ENCODE peak calls at places on chromosomes 3 and 15, in ten cellular contexts. M is adrenal gland, N is type B pancreatic cell, D is OCI-LY7, F is activated B cell treated with CpG ODN at 0.5 μM for 24 hours, H is endothelial cell, W is H9, I is cardiac muscle cell, O is fibroblast of mammary gland, S is cardiac fibroblast. C is an unnamed sample.

GRCh38 chr15:101611007-101611406 is 41.2 kb downstream of the TM2D3 start:
- DNase-seq in M (no peak), N (no peak), D (no peak), F (no peak), H (no peak), W (no peak), I (no peak), O (no peak), S (no peak), C (no peak)

GRCh38 chr15:78425643-78426042 is 12.4 kb upstream of the IREB2 start:
- DNase-seq in M (no peak), N (no peak), D (no peak), F (no peak), H (no peak), W (no peak), I (no peak), O (no peak), S (no peak), C (no peak)

GRCh38 chr15:84685304-84685703 is 27.3 kb upstream of the NMB start:
- DNase-seq in M (peak; percentile 72), N (no peak), D (no peak), F (no peak), H (no peak), W (no peak), I (no peak), O (peak; percentile 95), S (peak; percentile 86), C (no peak)

GRCh38 chr15:35305906-35306305 is 220.8 kb upstream of the NANOGP8 start:
- DNase-seq in M (no peak), N (no peak), D (no peak), F (no peak), H (no peak), W (no peak), I (no peak), O (peak; percentile 86), S (peak; percentile 34), C (no peak)

GRCh38 chr15:59691194-59691805 is 2.2 kb upstream of the BNIP2 start:
- DNase-seq in M (no peak), N (no peak), D (peak; percentile 71), F (no peak), H (peak; percentile 23), W (no peak), I (peak; percentile 35), O (peak; percentile 57), S (peak; percentile 74), C (peak; percentile 51)

GRCh38 chr3:193572426-193572908 is 17.8 kb upstream of the ATP13A4 start:
- DNase-seq in M (peak; percentile 72), N (no peak), D (peak; percentile 62), F (no peak), H (peak; percentile 66), W (peak; percentile 72), I (peak; percentile 82), O (peak; percentile 68), S (peak; percentile 77), C (peak; percentile 58)

GRCh38 chr3:100833483-100833882 is 124.2 kb downstream of the TFG start:
- DNase-seq in M (no peak), N (no peak), D (no peak), F (no peak), H (no peak), W (no peak), I (peak; percentile 2), O (no peak), S (no peak), C (no peak)

GRCh38 chr3:14563946-14564539 is 23.9 kb upstream of the GRIP2 start:
- DNase-seq in M (no peak), N (no peak), D (no peak), F (no peak), H (no peak), W (no peak), I (no peak), O (no peak), S (no peak), C (no peak)

GRCh38 chr15:35206060-35206675 is 121.1 kb upstream of the NANOGP8 start:
- DNase-seq in M (no peak), N (no peak), D (peak; percentile 7), F (no peak), H (peak; percentile 6), W (no peak), I (no peak), O (peak; percentile 49), S (peak; percentile 4), C (peak; percentile 21)

GRCh38 chr3:171704002-171704401 is 106.3 kb downstream of the PLD1 start:
- DNase-seq in M (peak; percentile 34), N (no peak), D (peak; percentile 43), F (no peak), H (no peak), W (peak; percentile 62), I (no peak), O (peak; percentile 60), S (peak; percentile 70), C (no peak)

GRCh38 chr3:52428151-52429005 is 16.5 kb downstream of the SEMA3G start:
- DNase-seq in M (peak; percentile 62), N (no peak), D (peak; percentile 67), F (no peak), H (peak; percentile 56), W (peak; percentile 42), I (peak; percentile 74), O (peak; percentile 84), S (peak; percentile 90), C (no peak)

GRCh38 chr15:28942521-28943035 is 56.8 kb downstream of the APBA2 start:
- DNase-seq in M (no peak), N (no peak), D (no peak), F (no peak), H (no peak), W (peak; percentile 22), I (no peak), O (no peak), S (no peak), C (no peak)

GRCh38 chr15:81302605-81303204 is 21.2 kb downstream of the STARD5 start:
- DNase-seq in M (no peak), N (no peak), D (peak; percentile 58), F (no peak), H (no peak), W (no peak), I (no peak), O (no peak), S (no peak), C (no peak)

GRCh38 chr3:186849392-186849975 is 7.0 kb downstream of the ADIPOQ start:
- DNase-seq in M (no peak), N (no peak), D (peak; percentile 85), F (no peak), H (no peak), W (no peak), I (peak; percentile 59), O (peak; percentile 37), S (peak; percentile 66), C (peak; percentile 73)

GRCh38 chr3:12484198-12484982 is at the start of gene TSEN2:
- DNase-seq in M (peak; percentile 97), N (peak; percentile 99), D (peak; percentile 97), F (peak; percentile 99), H (peak; percentile 98), W (peak; percentile 95), I (peak; percentile 97), O (peak; percentile 94), S (peak; percentile 97), C (peak; percentile 99)
- TF ChIP-seq CTCF in M (peak; percentile 30), N (peak; percentile 13), D (peak; percentile 31), F (no peak), H (no peak), W (no peak), I (peak; percentile 18), O (peak; percentile 15), S (no peak), C (peak; percentile 31)

GRCh38 chr3:157542711-157543485 is 39.7 kb upstream of the VEPH1 start:
- DNase-seq in M (peak; percentile 84), N (peak; percentile 73), D (no peak), F (no peak), H (peak; percentile 38), W (peak; percentile 82), I (peak; percentile 46), O (peak; percentile 68), S (peak; percentile 86), C (peak; percentile 17)
- TF ChIP-seq CTCF in M (no peak), N (peak; percentile 57), D (no peak), F (no peak), H (no peak), W (peak; percentile 69), I (peak; percentile 46), O (peak; percentile 27), S (peak; percentile 41), C (no peak)

GRCh38 chr15:33910741-33911140 is 57.6 kb upstream of the CHRM5 start:
- DNase-seq in M (no peak), N (no peak), D (no peak), F (no peak), H (no peak), W (no peak), I (no peak), O (peak; percentile 80), S (no peak), C (no peak)

GRCh38 chr15:33907326-33907725 is 61.0 kb upstream of the CHRM5 start:
- DNase-seq in M (no peak), N (no peak), D (no peak), F (no peak), H (no peak), W (no peak), I (no peak), O (no peak), S (peak; percentile 22), C (no peak)

GRCh38 chr15:33903661-33904060 is 64.6 kb upstream of the CHRM5 start:
- DNase-seq in M (no peak), N (no peak), D (no peak), F (no peak), H (no peak), W (no peak), I (no peak), O (no peak), S (no peak), C (no peak)

GRCh38 chr15:33912326-33912725 is 56.0 kb upstream of the CHRM5 start:
- DNase-seq in M (no peak), N (no peak), D (no peak), F (no peak), H (no peak), W (no peak), I (no peak), O (no peak), S (no peak), C (no peak)

DNA sequence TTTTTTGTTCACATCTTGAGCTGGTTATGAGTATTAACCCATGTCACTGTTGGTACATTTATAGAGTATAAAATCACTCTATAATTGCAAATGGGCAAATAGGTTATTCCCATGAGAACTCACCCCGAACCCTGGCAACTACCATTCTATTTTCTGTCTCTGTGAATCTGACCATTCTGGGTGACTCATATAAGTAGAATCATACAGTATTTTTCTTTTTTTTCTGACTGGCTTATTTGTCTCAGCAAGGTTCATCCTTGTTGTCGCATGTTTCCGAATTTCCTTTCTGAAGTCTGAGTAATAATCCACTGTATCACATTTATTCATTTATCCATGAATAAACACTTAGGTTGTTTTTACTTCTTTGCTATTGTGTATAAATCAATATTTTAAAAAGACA is 59.9 kb upstream of the CHRM5 start:
- DNase-seq in M (no peak), N (no peak), D (no peak), F (no peak), H (no peak), W (no peak), I (no peak), O (peak; percentile 78), S (peak; percentile 36), C (no peak)
- TF ChIP-seq CTCF in M (no peak), N (no peak), D (no peak), F (no peak), H (no peak), W (no peak), I (no peak), O (no peak), S (no peak), C (no peak)

DNA sequence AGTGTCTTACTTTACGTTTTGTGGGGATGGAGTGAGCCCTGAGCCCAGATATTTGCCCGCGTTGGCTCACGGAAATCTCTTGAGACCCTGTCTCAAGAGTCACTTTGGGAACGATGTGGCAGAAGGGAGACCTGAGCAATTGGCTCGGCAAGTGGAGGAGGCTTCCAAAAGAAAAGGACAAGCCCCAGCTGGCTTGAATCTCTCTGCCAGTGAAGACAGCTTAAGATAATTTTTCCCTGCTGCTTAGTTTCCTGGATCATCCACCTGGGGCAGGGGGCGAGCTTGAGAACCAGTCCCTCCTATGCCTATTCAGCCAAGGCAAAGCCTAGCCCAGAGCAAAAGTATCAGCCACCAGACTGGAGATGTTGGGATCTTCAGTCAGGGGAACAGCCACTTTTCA is 708 bp downstream of the SEC22A start:
- DNase-seq in M (no peak), N (no peak), D (peak; percentile 18), F (no peak), H (peak; percentile 7), W (peak; percentile 38), I (peak; percentile 18), O (no peak), S (peak; percentile 1), C (no peak)
- TF ChIP-seq CTCF in M (no peak), N (no peak), D (no peak), F (no peak), H (no peak), W (peak; percentile 19), I (no peak), O (no peak), S (no peak), C (no peak)

C was measured in GM13976.